ENCODE peak calls at places on chromosomes 13 and 19, in nine cellular contexts. Z, I, J, V, Y, O, Q, H and C are unnamed samples.

GRCh38 chr13:109074436-109074835 is 445.0 kb downstream of the MYO16 start:
- DNase-seq in V (no peak), O (no peak), J (no peak), I (no peak), Q (no peak), Z (no peak), Y (no peak), H (no peak), C (no peak)

GRCh38 chr13:27055501-27055900 is 116.1 kb downstream of the USP12 start:
- DNase-seq in Z (no peak), Q (no peak), O (no peak), H (no peak), V (no peak), J (no peak), Y (no peak), I (no peak), C (no peak)

GRCh38 chr13:98190889-98191444 is 13.9 kb upstream of the RNF113B start:
- DNase-seq in Z (no peak), Y (no peak), V (no peak), J (no peak), H (no peak), Q (peak; percentile 36), I (no peak), O (no peak), C (no peak)

GRCh38 chr19:47526798-47527197 is 11.9 kb upstream of the NAPA start:
- DNase-seq in Z (no peak), Y (no peak), I (no peak), O (no peak), Q (no peak), V (no peak), J (no peak), H (no peak), C (no peak)

GRCh38 chr19:49453757-49454248 is 778 bp downstream of the ALDH16A1 start:
- DNase-seq in I (no peak), Z (no peak), V (no peak), J (no peak), Q (no peak), H (no peak), O (no peak), Y (no peak), C (no peak)

GRCh38 chr13:94710881-94711560 is 1.3 kb downstream of the SOX21 start:
- DNase-seq in Q (no peak), O (peak; percentile 62), Z (no peak), J (no peak), Y (no peak), H (peak; percentile 27), I (no peak), V (peak; percentile 37), C (no peak)

GRCh38 chr13:65603160-65603559 is 1627.0 kb downstream of the PCDH9 start:
- DNase-seq in V (no peak), Z (no peak), I (no peak), J (no peak), Q (no peak), H (no peak), O (no peak), Y (no peak), C (no peak)

GRCh38 chr19:50490411-50490811 is 13.8 kb upstream of the GARIN5A start:
- DNase-seq in Z (no peak), I (no peak), V (no peak), J (no peak), H (no peak), Q (no peak), O (no peak), Y (no peak), C (no peak)

GRCh38 chr13:49649244-49649962 is 21.1 kb downstream of the ARL11 start:
- DNase-seq in I (no peak), Z (no peak), J (no peak), H (peak; percentile 52), V (no peak), O (peak; percentile 68), Y (no peak), Q (no peak), C (peak; percentile 24)

GRCh38 chr13:28744091-28744536 is 25.3 kb upstream of the SLC46A3 start:
- DNase-seq in J (no peak), I (peak; percentile 19), O (peak; percentile 44), Z (no peak), H (peak; percentile 66), Q (no peak), Y (no peak), V (no peak), C (no peak)

GRCh38 chr13:101127741-101128353 is 288.5 kb downstream of the NALCN start:
- DNase-seq in H (peak; percentile 66), Y (peak; percentile 21), V (no peak), J (no peak), Q (peak; percentile 19), O (peak; percentile 60), I (peak; percentile 23), Z (no peak), C (peak; percentile 30)

GRCh38 chr19:5339950-5340636 is 519 bp downstream of the PTPRS start:
- DNase-seq in I (no peak), Z (no peak), H (peak; percentile 56), J (no peak), O (peak; percentile 61), Q (peak; percentile 16), Y (no peak), V (no peak), C (no peak)

GRCh38 chr13:95833713-95834112 is 156.8 kb downstream of the DNAJC3 start:
- DNase-seq in Q (no peak), Y (no peak), V (no peak), O (no peak), J (no peak), H (peak; percentile 42), Z (no peak), I (no peak), C (no peak)

GRCh38 chr19:48444129-48444932 is 1.5 kb upstream of the GRWD1 start:
- DNase-seq in Z (no peak), Y (no peak), I (no peak), O (peak; percentile 54), V (no peak), Q (no peak), J (no peak), H (no peak), C (no peak)

GRCh38 chr19:53915000-53915399 is 5.9 kb downstream of the CACNG7 start:
- DNase-seq in Y (no peak), Z (no peak), V (no peak), I (no peak), H (no peak), J (no peak), Q (no peak), O (peak; percentile 85), C (no peak)

GRCh38 chr19:10305139-10305806 is 4.3 kb downstream of the ZGLP1 start:
- DNase-seq in H (peak; percentile 87), I (no peak), J (no peak), Z (no peak), Y (no peak), Q (no peak), V (no peak), O (no peak), C (no peak)

GRCh38 chr13:25687622-25688225 is 315.9 kb downstream of the ATP8A2 start:
- DNase-seq in J (no peak), H (no peak), I (no peak), O (no peak), Z (no peak), Q (no peak), Y (no peak), V (peak; percentile 33), C (peak; percentile 8)
- H3K4me3 ChIP-seq in J (no peak overlapping the region), H (no peak overlapping the region), I (no peak overlapping the region), O (no peak overlapping the region), Z (no peak overlapping the region), Q (no peak overlapping the region), Y (no peak overlapping the region), V (no peak overlapping the region), C (no peak overlapping the region)

GRCh38 chr13:105915451-105915850 is 620.0 kb downstream of the EFNB2 start:
- DNase-seq in Q (no peak), I (no peak), V (no peak), J (no peak), Z (no peak), Y (no peak), O (no peak), H (no peak), C (no peak)
- H3K4me1 ChIP-seq in Q (no peaks in the 10 kb centered on the region), I (no peaks in the 10 kb centered on the region), V (peaks cover 7% of the 10 kb centered on the region), J (no peaks in the 10 kb centered on the region), Z (no peaks in the 10 kb centered on the region), Y (peaks cover 18% of the 10 kb centered on the region), O (peaks cover 14% of the 10 kb centered on the region), H (peaks cover 13% of the 10 kb centered on the region), C (peaks cover 6% of the 10 kb centered on the region)

GRCh38 chr19:12940897-12941296 is 2.5 kb downstream of the CALR start:
- DNase-seq in V (no peak), Q (no peak), Z (no peak), O (no peak), J (no peak), H (no peak), Y (no peak), I (no peak), C (no peak)
- H3K4me3 ChIP-seq in V (no peak overlapping the region), Q (no peak overlapping the region), Z (no peak overlapping the region), O (peak overlapping the region; percentile 99), J (peak overlapping the region; percentile 98), H (peak overlapping the region; percentile 90), Y (no peak overlapping the region), I (no peak overlapping the region), C (no peak overlapping the region)

GRCh38 chr19:13087295-13087694 is 15.4 kb downstream of the LYL1 start:
- DNase-seq in O (no peak), Q (no peak), I (no peak), V (no peak), Y (no peak), Z (no peak), H (no peak), J (no peak), C (no peak)

GRCh38 chr19:13086341-13086740 is 16.3 kb downstream of the LYL1 start:
- DNase-seq in H (no peak), I (no peak), O (no peak), Z (no peak), Q (no peak), Y (no peak), J (no peak), V (no peak), C (no peak)

GRCh38 chr19:13089139-13089856 is 13.4 kb downstream of the LYL1 start:
- DNase-seq in Y (no peak), Z (no peak), Q (no peak), H (peak; percentile 69), I (no peak), O (peak; percentile 89), V (no peak), J (no peak), C (no peak)

GRCh38 chr19:13089857-13090507 is 12.7 kb downstream of the LYL1 start:
- DNase-seq in O (no peak), Q (no peak), J (no peak), H (no peak), I (no peak), Z (no peak), V (no peak), Y (no peak), C (no peak)

DNA sequence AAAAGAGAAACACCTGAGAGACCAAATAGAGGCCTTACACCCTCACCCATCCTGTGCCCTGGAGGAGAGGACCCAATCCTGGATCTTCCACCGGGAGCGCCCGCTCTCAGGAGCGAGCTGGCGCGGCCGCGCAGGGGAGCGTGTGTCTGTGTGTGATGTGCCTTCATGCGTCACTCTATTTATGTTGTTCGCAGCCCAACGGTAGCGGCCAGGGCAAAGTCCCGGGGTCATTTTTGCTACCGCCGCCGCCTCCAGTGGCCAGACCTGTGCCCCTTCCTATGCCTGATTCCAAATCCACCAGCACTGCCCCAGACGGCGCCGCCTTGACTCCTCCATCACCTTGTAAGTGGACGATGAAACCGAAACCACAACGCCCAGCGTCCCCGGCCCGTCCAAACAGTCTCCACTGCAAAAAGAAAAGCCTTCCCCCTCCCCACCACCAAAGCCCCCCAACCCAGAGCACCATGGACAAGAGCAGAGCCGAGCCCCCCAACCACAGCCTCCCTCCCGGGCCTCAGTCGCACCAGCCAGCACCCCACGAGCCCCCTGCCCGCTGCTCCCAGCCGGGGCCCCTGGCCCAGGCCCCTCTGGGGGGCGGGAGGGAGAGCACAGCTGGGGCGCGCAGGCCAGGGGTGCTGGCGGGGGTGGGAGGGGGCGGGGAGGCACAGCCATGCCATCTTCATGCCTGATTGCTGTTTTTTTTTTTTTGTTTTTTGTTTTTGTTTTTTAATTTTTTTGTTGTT is 14.7 kb downstream of the LYL1 start:
- DNase-seq in V (no peak), Q (no peak), Z (no peak), O (peak; percentile 32), I (no peak), J (no peak), Y (no peak), H (no peak), C (no peak)
- H3K4me1 ChIP-seq in V (no peaks in the 10 kb centered on the region), Q (no peaks in the 10 kb centered on the region), Z (peaks cover 29% of the 10 kb centered on the region), O (peaks cover 25% of the 10 kb centered on the region), I (no peaks in the 10 kb centered on the region), J (peaks cover 50% of the 10 kb centered on the region), Y (no peaks in the 10 kb centered on the region), H (peaks cover 21% of the 10 kb centered on the region), C (no peaks in the 10 kb centered on the region)